ENCODE peak calls at places on chromosomes 4 and X, in nine cellular contexts. T is HCT116, N is psoas muscle, X is GM23338, E is tibial artery, Q is AG04450, U is cardiac fibroblast, S is fibroblast of the aortic adventitia, B is fibroblast of pulmonary artery. D is an unnamed sample.

GRCh38 chrX:70174754-70175153 is 2.5 kb upstream of the DGAT2L6 start:
- DNase-seq in T (no peak), N (no peak), X (no peak), E (no peak), Q (no peak), U (peak), S (peak), B (peak), D (no peak)

GRCh38 chr4:142697303-142697702 is 148.8 kb downstream of the INPP4B start:
- DNase-seq in T (no peak), N (no peak), X (no peak), E (no peak), Q (no peak), U (no peak), S (no peak), B (no peak), D (no peak)

GRCh38 chr4:15690020-15690809 is 8.6 kb downstream of the FAM200B start:
- DNase-seq in T (peak), N (no peak), X (peak), E (no peak), Q (peak), U (peak), S (peak), B (peak), D (no peak)

GRCh38 chr4:53777244-53777984 is 186.1 kb upstream of the LNX1 start:
- DNase-seq in T (no peak), N (no peak), X (no peak), E (no peak), Q (peak), U (peak), S (peak), B (peak), D (no peak)

GRCh38 chrX:119155416-119156035 is 27.9 kb upstream of the KIAA1210 start:
- DNase-seq in T (no peak), N (no peak), X (no peak), E (no peak), Q (no peak), U (peak), S (peak), B (peak), D (no peak)

GRCh38 chr4:152591361-152591760 is 55.5 kb upstream of the FBXW7 start:
- DNase-seq in T (no peak), N (peak), X (peak), E (no peak), Q (no peak), U (peak), S (peak), B (peak), D (no peak)

GRCh38 chrX:119826399-119826959 is 26.3 kb downstream of the UPF3B start:
- DNase-seq in T (no peak), N (no peak), X (peak), E (no peak), Q (no peak), U (peak), S (peak), B (peak), D (no peak)

GRCh38 chr4:110514889-110515479 is 39.0 kb downstream of the ENPEP start:
- DNase-seq in T (peak), N (no peak), X (peak), E (no peak), Q (no peak), U (peak), S (peak), B (peak), D (no peak)

GRCh38 chr4:123661080-123661737 is 264.6 kb downstream of the SPRY1 start:
- DNase-seq in T (peak), N (no peak), X (peak), E (no peak), Q (no peak), U (peak), S (peak), B (peak), D (no peak)

GRCh38 chr4:48295116-48295515 is 25.5 kb upstream of the TEC start:
- DNase-seq in T (no peak), N (no peak), X (no peak), E (no peak), Q (no peak), U (peak), S (peak), B (peak), D (no peak)

GRCh38 chr4:4869380-4869723 is 9.9 kb downstream of the MSX1 start:
- DNase-seq in T (no peak), N (no peak), X (peak), E (no peak), Q (no peak), U (no peak), S (no peak), B (no peak), D (no peak)

GRCh38 chrX:53287493-53288138 is 6.2 kb upstream of the IQSEC2 start:
- DNase-seq in T (peak), N (peak), X (no peak), E (peak), Q (no peak), U (peak), S (peak), B (peak), D (no peak)

GRCh38 chrX:48703228-48703627 is 6.7 kb downstream of the SUV39H1 start:
- DNase-seq in T (no peak), N (no peak), X (no peak), E (no peak), Q (no peak), U (no peak), S (no peak), B (no peak), D (no peak)

DNA sequence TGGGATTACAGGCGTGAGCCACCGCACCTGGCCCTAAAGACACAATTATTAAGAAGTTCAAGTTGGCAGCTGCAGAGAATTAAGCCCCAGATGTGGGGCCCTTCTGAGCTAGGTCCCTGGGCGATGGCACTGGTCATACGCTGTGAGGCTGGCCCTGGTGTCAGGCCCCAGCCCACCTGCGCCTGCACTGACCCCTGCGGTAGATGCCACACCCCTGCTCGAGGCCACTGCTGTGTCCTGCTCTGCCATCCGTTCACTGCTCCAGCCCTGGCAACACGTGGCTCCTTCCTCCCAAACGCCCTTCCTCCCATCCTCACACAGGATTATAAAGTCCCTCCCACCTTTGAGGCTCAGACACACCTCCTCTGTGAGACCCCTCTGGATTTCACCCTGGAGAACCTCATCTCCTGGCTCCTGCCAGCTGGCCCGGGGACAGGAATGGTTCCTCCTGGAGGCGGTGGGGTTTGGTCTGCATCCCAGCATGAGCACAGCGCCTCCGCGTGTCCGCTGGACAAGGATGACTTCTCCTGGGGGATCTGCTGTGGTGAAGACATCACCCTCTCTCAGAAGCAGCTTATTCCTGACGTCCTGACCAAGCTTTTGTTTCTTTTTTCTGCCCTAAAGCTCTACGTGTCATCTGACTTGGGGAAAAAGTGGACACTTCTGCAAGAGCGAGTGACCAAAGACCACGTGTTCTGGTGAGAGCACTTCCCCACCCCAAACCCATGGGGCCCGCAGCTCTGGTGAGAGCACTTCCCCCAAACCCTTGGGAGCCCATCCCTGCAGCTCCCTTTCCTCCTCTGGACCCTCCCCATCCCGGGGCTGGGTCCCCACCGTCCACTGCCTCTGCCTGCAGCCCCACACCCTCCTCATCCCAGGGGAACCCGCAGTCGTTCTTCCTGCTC is 219.0 kb upstream of the PSAPL1 start:
- DNase-seq in T (no peak), N (peak), X (no peak), E (no peak), Q (no peak), U (peak), S (no peak), B (no peak), D (no peak)
- TF ChIP-seq CTCF in T (no peak), N (no peak), X (no peak), E (no peak), Q (no peak), U (peak), S (no peak), B (peak), D (no peak)

DNA sequence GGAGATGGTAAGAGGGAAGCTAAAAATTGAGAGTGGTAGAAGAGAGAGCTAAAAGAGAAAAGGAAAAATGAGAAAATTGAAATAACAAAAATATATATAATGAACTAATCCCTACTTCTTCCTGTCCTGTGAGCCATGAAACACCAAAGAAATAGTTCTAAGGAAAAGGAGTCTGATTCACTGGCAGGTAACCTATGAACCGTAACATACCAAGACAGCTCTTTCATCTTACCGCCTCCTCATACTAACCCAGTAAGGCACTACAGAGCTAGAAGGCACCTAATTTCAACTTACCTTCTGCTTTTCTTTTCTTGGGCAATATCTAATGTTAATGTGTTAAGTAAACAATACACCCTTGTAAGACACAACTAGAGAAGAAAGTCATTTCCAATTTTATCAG is 297.7 kb upstream of the DIAPH2 start:
- DNase-seq in T (no peak), N (no peak), X (no peak), E (no peak), Q (no peak), U (no peak), S (no peak), B (no peak), D (no peak)
- H3K4me3 ChIP-seq in T (no peak), N (no peak), X (no peak), E (no peak), Q (no peak), U (no peak), S (no peak), B (no peak), D (no peak)

DNA sequence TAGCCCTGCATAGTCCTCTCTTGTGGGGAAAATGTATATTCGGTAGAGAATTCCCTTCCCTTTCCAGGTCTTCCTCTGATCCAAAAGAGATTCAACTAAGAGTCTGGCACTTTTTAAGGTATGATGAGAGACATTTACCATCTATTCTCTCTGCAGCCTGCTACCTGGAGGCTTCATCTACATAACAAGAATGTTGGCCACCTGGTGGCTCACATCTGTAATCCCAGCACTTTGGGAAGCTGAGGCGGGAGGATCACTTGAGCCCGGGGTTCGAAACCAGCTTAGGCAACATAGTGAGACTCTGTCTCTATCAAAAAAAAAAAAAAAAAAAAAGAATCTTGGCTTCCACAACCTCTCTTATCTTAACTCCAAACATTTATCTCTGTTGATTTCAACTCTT is 40.4 kb upstream of the NOCT start:
- DNase-seq in T (no peak), N (no peak), X (peak), E (no peak), Q (no peak), U (no peak), S (no peak), B (no peak), D (no peak)
- TF ChIP-seq CTCF in T (no peak), N (no peak), X (peak), E (no peak), Q (no peak), U (no peak), S (no peak), B (no peak), D (no peak)

DNA sequence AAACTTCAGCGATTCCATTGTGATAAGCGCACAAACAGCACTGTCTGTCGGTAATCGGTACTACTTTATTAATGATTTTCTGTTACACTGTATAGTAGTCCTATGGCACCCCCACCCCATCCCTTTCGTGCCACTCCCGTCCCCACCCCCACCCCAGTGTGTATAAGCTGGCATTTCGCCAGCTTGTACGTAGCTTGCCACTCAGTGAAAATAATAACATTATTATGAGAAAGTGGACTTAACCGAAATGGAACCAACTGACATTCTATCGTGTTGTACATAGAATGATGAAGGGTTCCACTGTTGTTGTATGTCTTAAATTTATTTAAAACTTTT is 4.8 kb downstream of the MID1IP1 start:
- DNase-seq in T (no peak), N (no peak), X (no peak), E (no peak), Q (no peak), U (no peak), S (no peak), B (no peak), D (no peak)
- H3K4me3 ChIP-seq in T (peak), N (peak), X (peak), E (peak), Q (peak), U (peak), S (peak), B (peak), D (peak)

DNA sequence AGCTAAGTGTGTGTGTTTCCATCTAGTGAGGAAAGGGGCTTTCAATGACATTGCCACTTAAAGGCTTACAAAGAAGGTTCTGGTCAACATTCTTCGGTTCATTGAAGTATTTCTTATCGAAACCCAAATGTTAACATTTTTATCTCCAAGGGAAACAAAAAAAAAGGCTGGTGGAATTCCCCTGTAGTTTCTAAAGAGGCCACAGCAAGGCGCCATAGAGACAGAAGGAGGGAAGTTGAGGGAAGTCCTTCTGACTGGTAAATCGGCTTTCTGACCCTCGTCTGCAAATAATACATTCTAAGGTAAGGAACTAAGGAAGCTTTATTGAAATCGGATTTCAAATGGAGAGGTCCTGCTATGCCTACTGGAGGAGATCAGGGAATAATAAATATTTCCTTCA is 1.7 kb upstream of the ZFP42 start:
- DNase-seq in T (peak), N (no peak), X (peak), E (no peak), Q (no peak), U (peak), S (no peak), B (no peak), D (no peak)
- TF ChIP-seq CTCF in T (peak), N (no peak), X (peak), E (no peak), Q (peak), U (peak), S (no peak), B (no peak), D (peak)

DNA sequence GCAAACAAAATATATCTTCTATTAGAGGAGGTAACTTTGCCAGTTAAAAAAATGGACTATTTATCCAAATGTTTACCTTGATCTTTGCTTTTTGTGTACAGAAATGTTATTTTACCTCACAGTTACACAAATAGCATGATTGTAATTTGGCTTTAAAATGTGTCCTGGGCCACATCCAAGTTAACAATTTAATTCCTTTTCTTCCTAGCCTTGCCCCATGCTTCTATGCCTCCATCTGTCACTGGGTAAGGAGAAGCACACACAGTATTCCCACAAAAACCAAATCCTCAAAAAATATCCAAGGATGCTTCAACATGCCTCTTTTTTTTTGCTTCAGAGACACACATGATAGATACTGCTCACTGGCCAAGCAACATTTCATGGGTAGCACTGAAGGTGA is 30.9 kb downstream of the GRXCR1 start:
- DNase-seq in T (no peak), N (no peak), X (no peak), E (no peak), Q (no peak), U (no peak), S (no peak), B (no peak), D (no peak)
- H3K4me3 ChIP-seq in T (no peak), N (no peak), X (no peak), E (no peak), Q (no peak), U (no peak), S (no peak), B (no peak), D (no peak)